ENCODE peak calls at places on chromosomes 4 and X, in ten cellular contexts. F, B, C, U, D, L, S, W, H and Z are unnamed samples.

GRCh38 chrX:54933150-54933826 is 12.7 kb downstream of the TRO start:
- DNase-seq in F (no peak), B (no peak), C (no peak), U (no peak), D (no peak), L (no peak), S (no peak), W (no peak), H (no peak), Z (peak; percentile 78)

GRCh38 chr4:23889814-23890269 is at the start of gene PPARGC1A:
- DNase-seq in F (no peak), B (peak; percentile 51), C (no peak), U (peak; percentile 75), D (no peak), L (peak; percentile 37), S (no peak), W (no peak), H (peak; percentile 38), Z (no peak)

GRCh38 chr4:145880355-145880960 is 58.2 kb downstream of the ZNF827 start:
- DNase-seq in F (no peak), B (no peak), C (no peak), U (no peak), D (no peak), L (no peak), S (no peak), W (no peak), H (no peak), Z (no peak)

GRCh38 chr4:155220025-155220424 is 11.6 kb downstream of the NPY2R start:
- DNase-seq in F (no peak), B (no peak), C (no peak), U (no peak), D (no peak), L (no peak), S (no peak), W (no peak), H (no peak), Z (no peak)

GRCh38 chrX:6227445-6227820 is 1.2 kb downstream of the NLGN4X start:
- DNase-seq in F (no peak), B (peak; percentile 33), C (no peak), U (peak; percentile 84), D (no peak), L (no peak), S (no peak), W (no peak), H (peak; percentile 60), Z (no peak)

GRCh38 chrX:16826207-16826606 is 39.9 kb downstream of the TXLNG start:
- DNase-seq in F (no peak), B (no peak), C (peak; percentile 77), U (peak; percentile 47), D (no peak), L (no peak), S (no peak), W (no peak), H (peak; percentile 37), Z (no peak)

GRCh38 chr4:1873776-1874175 is 2.6 kb downstream of the NSD2 start:
- DNase-seq in F (no peak), B (no peak), C (no peak), U (no peak), D (no peak), L (no peak), S (no peak), W (no peak), H (no peak), Z (no peak)

GRCh38 chrX:41381685-41382084 is 47.7 kb downstream of the DDX3X start:
- DNase-seq in F (peak; percentile 26), B (no peak), C (no peak), U (no peak), D (no peak), L (peak; percentile 46), S (no peak), W (no peak), H (no peak), Z (no peak)

GRCh38 chrX:27675493-27675892 is 85.3 kb downstream of the DCAF8L2 start:
- DNase-seq in F (no peak), B (no peak), C (no peak), U (no peak), D (no peak), L (no peak), S (no peak), W (no peak), H (no peak), Z (no peak)

GRCh38 chrX:40086569-40087335 is 11.0 kb downstream of the BCOR start:
- DNase-seq in F (no peak), B (no peak), C (no peak), U (peak; percentile 61), D (no peak), L (no peak), S (no peak), W (no peak), H (peak; percentile 23), Z (no peak)

GRCh38 chrX:44698328-44698727 is 145.5 kb upstream of the DUSP21 start:
- DNase-seq in F (no peak), B (no peak), C (no peak), U (no peak), D (no peak), L (no peak), S (no peak), W (no peak), H (no peak), Z (no peak)

GRCh38 chr4:153748378-153748777 is 11.4 kb downstream of the RNF175 start:
- DNase-seq in F (peak; percentile 23), B (no peak), C (no peak), U (no peak), D (no peak), L (peak; percentile 38), S (no peak), W (peak; percentile 77), H (no peak), Z (no peak)

GRCh38 chr4:3436798-3437581 is 4.8 kb upstream of the HGFAC start:
- DNase-seq in F (peak; percentile 94), B (no peak), C (no peak), U (no peak), D (no peak), L (peak; percentile 78), S (no peak), W (no peak), H (no peak), Z (no peak)

GRCh38 chrX:41529221-41529620 is 82.1 kb downstream of the NYX start:
- DNase-seq in F (no peak), B (no peak), C (no peak), U (no peak), D (no peak), L (no peak), S (no peak), W (no peak), H (no peak), Z (no peak)

GRCh38 chrX:50430917-50431316 is 39.7 kb downstream of the DGKK start:
- DNase-seq in F (no peak), B (no peak), C (no peak), U (no peak), D (no peak), L (no peak), S (no peak), W (no peak), H (no peak), Z (no peak)

GRCh38 chr4:5215321-5215720 is 164.0 kb downstream of the STK32B start:
- DNase-seq in F (no peak), B (no peak), C (no peak), U (peak; percentile 25), D (no peak), L (no peak), S (no peak), W (no peak), H (no peak), Z (no peak)

GRCh38 chrX:7926501-7926900 is 712 bp downstream of the PNPLA4 start:
- DNase-seq in F (no peak), B (no peak), C (no peak), U (no peak), D (no peak), L (no peak), S (no peak), W (no peak), H (no peak), Z (no peak)

GRCh38 chr4:14221176-14221575 is 593.7 kb upstream of the BOD1L1 start:
- DNase-seq in F (no peak), B (no peak), C (no peak), U (no peak), D (no peak), L (no peak), S (no peak), W (no peak), H (no peak), Z (no peak)